ENCODE peak calls at places on chromosomes 4 and X, in five cellular contexts. Q is prostate gland; J is ureter; O is stimulated activated CD8-positive, alpha-beta memory T cell treated with anti-CD3 and anti-CD28 coated beads, Interleukin-7, amount 100 ng/mL, for 1 hour; H is brain pericyte. P is an unnamed sample.

GRCh38 chrX:141469469-141469868 is 115.1 kb downstream of the SPANXA1 start:
- DNase-seq in Q (no peak), J (no peak), O (no peak), H (no peak), P (no peak)

GRCh38 chr4:38924266-38924827 is 56.7 kb downstream of the FAM114A1 start:
- DNase-seq in Q (no peak), J (no peak), O (no peak), H (no peak), P (no peak)

GRCh38 chrX:115350696-115351408 is 61.3 kb downstream of the LUZP4 start:
- DNase-seq in Q (no peak), J (no peak), O (no peak), H (no peak), P (no peak)

GRCh38 chrX:10021461-10022272 is 54.5 kb downstream of the CLDN34 start:
- DNase-seq in Q (no peak), J (no peak), O (no peak), H (no peak), P (no peak)

GRCh38 chr4:158996669-158997074 is 106.2 kb upstream of the RAPGEF2 start:
- DNase-seq in Q (no peak), J (no peak), O (no peak), H (peak), P (no peak)

GRCh38 chrX:100615015-100615414 is 21.6 kb downstream of the TSPAN6 start:
- DNase-seq in Q (peak), J (no peak), O (no peak), H (no peak), P (peak)

GRCh38 chr4:168864831-168865541 is 145.1 kb downstream of the CBR4 start:
- DNase-seq in Q (no peak), J (no peak), O (no peak), H (no peak), P (no peak)

GRCh38 chr4:143714290-143714625 is 13.8 kb upstream of the FREM3 start:
- DNase-seq in Q (no peak), J (no peak), O (no peak), H (no peak), P (no peak)

GRCh38 chrX:111511477-111511876 is at the start of gene SERTM2:
- DNase-seq in Q (no peak), J (no peak), O (no peak), H (no peak), P (no peak)

GRCh38 chrX:153897899-153898298 is 6.6 kb upstream of the AVPR2 start:
- DNase-seq in Q (no peak), J (no peak), O (no peak), H (no peak), P (no peak)

GRCh38 chrX:11665144-11666040 is at the start of gene ARHGAP6:
- DNase-seq in Q (no peak), J (peak), O (no peak), H (no peak), P (peak)

GRCh38 chrX:110418857-110419249 is 60.2 kb downstream of the RTL9 start:
- DNase-seq in Q (no peak), J (no peak), O (no peak), H (no peak), P (no peak)

GRCh38 chr4:185470503-185471195 is 884 bp downstream of the CCDC110 start:
- DNase-seq in Q (peak), J (peak), O (peak), H (no peak), P (peak)

GRCh38 chr4:113539408-113539807 is 222.1 kb downstream of the CAMK2D start:
- DNase-seq in Q (no peak), J (no peak), O (no peak), H (no peak), P (no peak)

GRCh38 chr4:27716693-27717505 is 856.3 kb downstream of the STIM2 start:
- DNase-seq in Q (no peak), J (no peak), O (no peak), H (no peak), P (no peak)

GRCh38 chrX:53379008-53379710 is 43.3 kb downstream of the SMC1A start:
- DNase-seq in Q (no peak), J (no peak), O (no peak), H (no peak), P (no peak)

GRCh38 chrX:112048707-112049106 is 33.9 kb downstream of the TRPC5 start:
- DNase-seq in Q (no peak), J (no peak), O (no peak), H (no peak), P (no peak)

GRCh38 chrX:108945883-108946523 is 209.6 kb upstream of the IRS4 start:
- DNase-seq in Q (no peak), J (no peak), O (no peak), H (no peak), P (no peak)

GRCh38 chrX:427812-428725 is 41.4 kb upstream of the PPP2R3B start:
- DNase-seq in Q (no peak), J (no peak), O (no peak), H (no peak), P (no peak)

GRCh38 chr4:143381171-143382118 is 44.8 kb downstream of the GAB1 start:
- DNase-seq in Q (peak), J (peak), O (no peak), H (peak), P (peak)

GRCh38 chr4:98653890-98654867 is 4.2 kb downstream of the TSPAN5 start:
- DNase-seq in Q (no peak), J (no peak), O (no peak), H (peak), P (no peak)

GRCh38 chrX:30939928-30940327 is 50.9 kb upstream of the TAB3 start:
- DNase-seq in Q (no peak), J (no peak), O (no peak), H (no peak), P (no peak)

GRCh38 chr4:5720980-5721379 is 10.0 kb downstream of the EVC start:
- DNase-seq in Q (no peak), J (no peak), O (no peak), H (no peak), P (no peak)

GRCh38 chr4:600850-601515 is 24.4 kb upstream of the PDE6B start:
- DNase-seq in Q (no peak), J (no peak), O (no peak), H (no peak), P (no peak)

GRCh38 chr4:47071863-47072441 is 40.6 kb downstream of the GABRB1 start:
- DNase-seq in Q (no peak), J (no peak), O (no peak), H (peak), P (no peak)

P was measured in body of pancreas.